ENCODE peak calls at places on chromosome 10, in four cellular contexts. H is anterior cingulate cortex; V is cerebellum; E is NK-92 treated with Interleukin-12 subunit alpha and Interleukin-12 subunit beta, amount 100 ng/mL, for 24 hours. M is an unnamed sample.
A peak's percentile ranks its signal among the peaks of the same experiment; 100 is the strongest.

GRCh38 chr10:84135836-84136235 is 3.5 kb upstream of the GHITM start:
- DNase-seq in H (no peak), V (no peak), E (no peak), M (no peak)

GRCh38 chr10:132104471-132105301 is 38.9 kb downstream of the JAKMIP3 start:
- DNase-seq in H (no peak), V (no peak), E (no peak), M (peak; percentile 6)

GRCh38 chr10:95480901-95481491 is 80.2 kb downstream of the SORBS1 start:
- DNase-seq in H (no peak), V (no peak), E (no peak), M (no peak)

GRCh38 chr10:60893231-60893630 is 50.8 kb downstream of the RHOBTB1 start:
- DNase-seq in H (no peak), V (no peak), E (no peak), M (no peak)

GRCh38 chr10:47175181-47176080 is 124.6 kb upstream of the GDF10 start:
- DNase-seq in H (no peak), V (peak; percentile 66), E (no peak), M (no peak)

GRCh38 chr10:49134327-49134726 is 506 bp upstream of the FAM170B start:
- DNase-seq in H (no peak), V (no peak), E (no peak), M (no peak)

GRCh38 chr10:88395677-88396076 is 187.4 kb downstream of the RNLS start:
- DNase-seq in H (no peak), V (no peak), E (no peak), M (no peak)

GRCh38 chr10:91879514-91880170 is 29.6 kb downstream of the FGFBP3 start:
- DNase-seq in H (no peak), V (peak; percentile 6), E (no peak), M (no peak)

GRCh38 chr10:26199841-26200240 is 16.7 kb upstream of the GAD2 start:
- DNase-seq in H (no peak), V (no peak), E (no peak), M (no peak)

GRCh38 chr10:84179059-84179710 is 5.6 kb downstream of the GPR15LG start:
- DNase-seq in H (peak; percentile 80), V (peak; percentile 72), E (peak; percentile 11), M (no peak)

GRCh38 chr10:24762161-24762924 is 38.7 kb upstream of the ARHGAP21 start:
- DNase-seq in H (no peak), V (no peak), E (no peak), M (no peak)